ENCODE peak calls at places on chromosomes 5 and 9, in eight cellular contexts. J, B, R, N, I, M, W and S are unnamed samples.

GRCh38 chr9:114072181-114073140 is 5.6 kb downstream of the AMBP start:
- DNase-seq in J (no peak), B (no peak), R (no peak), N (peak; percentile 64), I (peak; percentile 9), M (no peak), W (no peak), S (no peak)

GRCh38 chr5:1184481-1184880 is 16.9 kb upstream of the SLC6A19 start:
- DNase-seq in J (no peak), B (no peak), R (no peak), N (peak; percentile 8), I (no peak), M (no peak), W (no peak), S (no peak)

GRCh38 chr9:35538361-35539234 is 48.7 kb downstream of the RUSC2 start:
- DNase-seq in J (no peak), B (peak; percentile 58), R (peak; percentile 27), N (peak; percentile 74), I (peak; percentile 82), M (peak; percentile 78), W (no peak), S (peak; percentile 65)

GRCh38 chr9:35948451-35948850 is 9.5 kb downstream of the OR2S2 start:
- DNase-seq in J (no peak), B (no peak), R (no peak), N (no peak), I (no peak), M (no peak), W (no peak), S (no peak)

GRCh38 chr5:124909734-124910133 is 163.3 kb upstream of the ZNF608 start:
- DNase-seq in J (no peak), B (no peak), R (no peak), N (no peak), I (no peak), M (no peak), W (no peak), S (no peak)

GRCh38 chr5:143428738-143429420 is 25.4 kb upstream of the NR3C1 start:
- DNase-seq in J (no peak), B (no peak), R (no peak), N (no peak), I (no peak), M (no peak), W (no peak), S (no peak)

GRCh38 chr9:26685857-26686256 is 206.7 kb downstream of the CAAP1 start:
- DNase-seq in J (no peak), B (no peak), R (no peak), N (no peak), I (peak; percentile 0), M (no peak), W (no peak), S (no peak)

GRCh38 chr5:3129252-3129651 is 377.8 kb upstream of the IRX2 start:
- DNase-seq in J (no peak), B (no peak), R (no peak), N (no peak), I (no peak), M (no peak), W (no peak), S (no peak)

GRCh38 chr5:97163360-97163764 is 19.7 kb downstream of the RIOK2 start:
- DNase-seq in J (no peak), B (no peak), R (no peak), N (no peak), I (peak; percentile 30), M (peak; percentile 23), W (no peak), S (no peak)

GRCh38 chr5:102802704-102803458 is 47.8 kb downstream of the PAM start:
- DNase-seq in J (no peak), B (no peak), R (no peak), N (no peak), I (no peak), M (no peak), W (no peak), S (no peak)

GRCh38 chr9:111178361-111179043 is 140.2 kb upstream of the LPAR1 start:
- DNase-seq in J (no peak), B (no peak), R (no peak), N (no peak), I (peak; percentile 95), M (peak; percentile 79), W (no peak), S (no peak)

GRCh38 chr9:86405926-86406325 is 51.7 kb upstream of the TUT7 start:
- DNase-seq in J (no peak), B (no peak), R (no peak), N (no peak), I (peak; percentile 95), M (peak; percentile 86), W (no peak), S (no peak)

GRCh38 chr9:2017209-2017458 is 2.0 kb downstream of the SMARCA2 start:
- DNase-seq in J (no peak), B (no peak), R (no peak), N (no peak), I (peak; percentile 31), M (no peak), W (no peak), S (no peak)

GRCh38 chr5:154205441-154206117 is 15.0 kb downstream of the GALNT10 start:
- DNase-seq in J (no peak), B (no peak), R (no peak), N (no peak), I (peak; percentile 86), M (peak; percentile 43), W (no peak), S (no peak)

GRCh38 chr9:137303031-137303892 is 1.2 kb upstream of the NRARP start:
- DNase-seq in J (no peak), B (no peak), R (peak; percentile 13), N (peak; percentile 15), I (no peak), M (no peak), W (no peak), S (peak; percentile 30)

GRCh38 chr9:15264918-15265317 is 42.1 kb downstream of the TTC39B start:
- DNase-seq in J (no peak), B (no peak), R (no peak), N (no peak), I (no peak), M (no peak), W (no peak), S (no peak)

GRCh38 chr5:107553063-107553676 is 117.6 kb downstream of the EFNA5 start:
- DNase-seq in J (no peak), B (peak; percentile 39), R (no peak), N (no peak), I (peak; percentile 15), M (peak; percentile 40), W (no peak), S (no peak)

GRCh38 chr5:88269222-88269771 is 652 bp upstream of the TMEM161B start:
- DNase-seq in J (no peak), B (no peak), R (no peak), N (no peak), I (peak; percentile 16), M (no peak), W (no peak), S (no peak)

GRCh38 chr5:170291324-170291847 is 6.2 kb downstream of the LCP2 start:
- DNase-seq in J (no peak), B (no peak), R (no peak), N (no peak), I (no peak), M (no peak), W (no peak), S (no peak)

GRCh38 chr5:177446184-177447065 is at the start of gene PRR7:
- DNase-seq in J (no peak), B (peak; percentile 75), R (peak; percentile 43), N (peak; percentile 60), I (peak; percentile 64), M (peak; percentile 48), W (peak; percentile 77), S (peak; percentile 47)
- TF ChIP-seq CTCF in J (no peak), B (no peak), R (peak; percentile 30), N (peak; percentile 25), I (peak; percentile 9), M (peak; percentile 43), W (no peak), S (no peak)

GRCh38 chr5:174096619-174097018 is 51.1 kb downstream of the NSG2 start:
- DNase-seq in J (no peak), B (no peak), R (no peak), N (no peak), I (no peak), M (no peak), W (no peak), S (no peak)
- TF ChIP-seq CTCF in J (no peak), B (no peak), R (no peak), N (no peak), I (no peak), M (no peak), W (no peak), S (no peak)

GRCh38 chr5:58482536-58482935 is 8.7 kb upstream of the GAPT start:
- DNase-seq in J (no peak), B (no peak), R (no peak), N (no peak), I (no peak), M (no peak), W (no peak), S (no peak)

GRCh38 chr5:58481828-58482227 is 9.4 kb upstream of the GAPT start:
- DNase-seq in J (no peak), B (no peak), R (no peak), N (no peak), I (no peak), M (no peak), W (no peak), S (no peak)

GRCh38 chr5:58475404-58475803 is 15.5 kb upstream of the PLK2 start:
- DNase-seq in J (no peak), B (no peak), R (no peak), N (no peak), I (no peak), M (no peak), W (no peak), S (no peak)

GRCh38 chr5:58481066-58481676 is 10.1 kb upstream of the GAPT start:
- DNase-seq in J (no peak), B (no peak), R (no peak), N (no peak), I (no peak), M (no peak), W (no peak), S (no peak)

DNA sequence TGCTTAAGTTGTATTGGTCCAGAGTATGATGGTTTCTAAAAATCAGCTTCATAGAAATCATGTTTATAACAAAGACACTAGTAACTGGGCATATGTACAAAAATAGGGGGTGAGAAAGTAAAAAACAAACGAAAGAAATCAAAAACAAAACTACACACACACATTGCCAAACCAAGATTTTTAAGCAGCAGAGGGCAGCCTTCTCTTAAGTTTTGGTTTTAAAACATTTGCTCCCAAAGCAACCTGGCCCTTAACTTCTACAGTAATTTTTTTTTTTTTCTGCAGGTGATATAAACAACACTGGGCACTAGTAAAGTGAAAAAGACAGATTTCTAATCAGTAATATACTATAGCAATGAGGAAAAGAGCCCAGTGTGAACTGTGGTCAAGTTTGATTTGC is 13.5 kb upstream of the GAPT start:
- DNase-seq in J (no peak), B (no peak), R (no peak), N (no peak), I (no peak), M (no peak), W (no peak), S (no peak)
- TF ChIP-seq CTCF in J (peak; percentile 49), B (no peak), R (peak; percentile 50), N (peak; percentile 24), I (peak; percentile 13), M (peak; percentile 45), W (peak; percentile 23), S (peak; percentile 28)

DNA sequence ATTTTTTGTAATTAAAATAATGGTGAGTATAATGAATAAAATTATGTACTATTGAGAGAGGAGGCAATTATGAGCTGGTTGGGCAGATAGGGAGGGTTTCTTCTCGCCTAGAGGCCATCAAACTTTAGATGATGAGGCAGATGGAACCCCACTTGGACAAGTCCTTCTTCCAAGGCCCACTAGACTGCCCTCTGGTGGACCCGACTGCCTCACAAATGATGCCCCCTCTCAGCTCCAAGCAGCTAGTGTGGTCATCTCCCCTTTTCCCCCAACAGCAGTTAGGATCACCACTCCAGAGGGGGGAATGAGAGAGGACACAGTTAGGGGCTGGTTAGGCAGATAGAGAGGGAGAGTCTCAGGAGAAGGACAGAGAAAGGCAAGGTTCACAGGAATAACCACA is 348.0 kb upstream of the CDH18 start:
- DNase-seq in J (no peak), B (peak; percentile 2), R (no peak), N (no peak), I (no peak), M (no peak), W (no peak), S (no peak)
- TF ChIP-seq CTCF in J (no peak), B (no peak), R (no peak), N (no peak), I (no peak), M (peak; percentile 33), W (no peak), S (no peak)